ENCODE peak calls at places on chromosomes 12 and 14, in four cellular contexts. L, G, F and R are unnamed samples.

GRCh38 chr12:31234053-31234835 is 91.7 kb downstream of the SINHCAF start:
- DNase-seq in F (no peak), L (no peak), G (no peak), R (no peak)

GRCh38 chr14:90235179-90235976 is 21.0 kb upstream of the PSMC1 start:
- DNase-seq in L (peak; percentile 31), G (peak; percentile 54), F (peak; percentile 42), R (peak; percentile 19)

GRCh38 chr12:92144045-92144630 is 1.5 kb downstream of the BTG1 start:
- DNase-seq in G (peak; percentile 78), F (peak; percentile 96), L (peak; percentile 51), R (peak; percentile 51)

GRCh38 chr12:115485967-115486366 is 791.5 kb downstream of the MED13L start:
- DNase-seq in G (no peak), F (no peak), L (no peak), R (no peak)

GRCh38 chr12:123846340-123846739 is 84.2 kb downstream of the DNAH10 start:
- DNase-seq in F (no peak), L (no peak), G (no peak), R (no peak)

GRCh38 chr14:68961361-68961760 is 17.7 kb downstream of the ACTN1 start:
- DNase-seq in L (no peak), F (no peak), G (no peak), R (no peak)

GRCh38 chr12:19409376-19409775 is 29.9 kb upstream of the AEBP2 start:
- DNase-seq in G (no peak), L (no peak), F (peak; percentile 47), R (no peak)

GRCh38 chr12:64385468-64385867 is 5.1 kb downstream of the C12orf56 start:
- DNase-seq in L (no peak), F (peak; percentile 64), G (no peak), R (no peak)

GRCh38 chr12:127750076-127750840 is 516.7 kb upstream of the TMEM132C start:
- DNase-seq in F (peak; percentile 70), L (no peak), G (no peak), R (no peak)

GRCh38 chr12:80166751-80167150 is 67.4 kb downstream of the OTOGL start:
- DNase-seq in G (no peak), L (no peak), F (no peak), R (no peak)

GRCh38 chr14:31926123-31926522 is 151.0 kb upstream of the ARHGAP5 start:
- DNase-seq in F (peak; percentile 43), G (peak; percentile 34), L (no peak), R (no peak)

GRCh38 chr12:68497702-68498101 is 113.0 kb upstream of the RAP1B start:
- DNase-seq in L (no peak), F (peak; percentile 100), G (peak; percentile 99), R (no peak)

GRCh38 chr12:110932048-110932447 is 11.7 kb upstream of the MYL2 start:
- DNase-seq in F (no peak), G (no peak), L (no peak), R (no peak)

GRCh38 chr12:21340406-21340805 is 5.7 kb upstream of the SLCO1A2 start:
- DNase-seq in G (no peak), F (no peak), L (no peak), R (no peak)

GRCh38 chr14:35400707-35401421 is 3.7 kb downstream of the NFKBIA start:
- DNase-seq in G (no peak), F (no peak), L (no peak), R (peak; percentile 49)

GRCh38 chr12:32897688-32898573 is 1.4 kb upstream of the PKP2 start:
- DNase-seq in L (no peak), F (no peak), G (no peak), R (no peak)